ENCODE peak calls at places on chromosomes 16 and 17, in four cellular contexts. K is upper lobe of right lung, E is K562, P is tibial nerve. W is an unnamed sample. For H3K4me1, the result is how much of the 10 kb centered on the place peaks cover.

GRCh38 chr17:64455993-64456885 is 7.3 kb downstream of the MILR1 start:
- DNase-seq in K (no peak), E (no peak), P (no peak), W (no peak)

GRCh38 chr16:31700200-31700529 is 172.5 kb downstream of the AHSP start:
- DNase-seq in K (no peak), E (peak), P (no peak), W (no peak)

GRCh38 chr17:28381141-28381825 is 9.8 kb downstream of the SARM1 start:
- DNase-seq in K (peak), E (peak), P (no peak), W (peak)

GRCh38 chr16:31134091-31134571 is 1.4 kb downstream of the PRSS8 start:
- DNase-seq in K (no peak), E (peak), P (no peak), W (no peak)

GRCh38 chr16:27748868-27749546 is 199.1 kb downstream of the KATNIP start:
- DNase-seq in K (no peak), E (peak), P (no peak), W (no peak)

GRCh38 chr16:66057056-66057455 is 309.4 kb upstream of the CDH5 start:
- DNase-seq in K (no peak), E (no peak), P (no peak), W (no peak)

GRCh38 chr17:14755002-14755401 is 454.1 kb downstream of the HS3ST3B1 start:
- DNase-seq in K (no peak), E (no peak), P (no peak), W (no peak)

GRCh38 chr17:34252138-34252889 is 2.8 kb upstream of the CCL2 start:
- DNase-seq in K (peak), E (no peak), P (peak), W (no peak)

GRCh38 chr17:20944014-20944905 is 98.6 kb downstream of the USP22 start:
- DNase-seq in K (no peak), E (no peak), P (no peak), W (no peak)

GRCh38 chr17:52158450-52159042 is at the start of gene CA10:
- DNase-seq in K (no peak), E (no peak), P (no peak), W (no peak)

GRCh38 chr16:89341697-89342694 is 124.5 kb downstream of the ZNF778 start:
- DNase-seq in K (peak), E (no peak), P (no peak), W (no peak)

GRCh38 chr16:86170720-86171119 is 271.8 kb downstream of the IRF8 start:
- DNase-seq in K (no peak), E (no peak), P (no peak), W (no peak)

GRCh38 chr17:46810837-46811236 is 7.7 kb downstream of the WNT3 start:
- DNase-seq in K (no peak), E (no peak), P (no peak), W (no peak)

GRCh38 chr16:47523342-47524006 is 62.3 kb downstream of the PHKB start:
- DNase-seq in K (no peak), E (no peak), P (no peak), W (no peak)

GRCh38 chr16:27149986-27150385 is 53.3 kb upstream of the KDM8 start:
- DNase-seq in K (no peak), E (no peak), P (no peak), W (no peak)

GRCh38 chr16:4574919-4575705 is 19.0 kb downstream of the C16orf96 start:
- DNase-seq in K (no peak), E (peak), P (no peak), W (peak)
- TF ChIP-seq CTCF in K (no peak), E (peak), P (no peak), W (no peak)

DNA sequence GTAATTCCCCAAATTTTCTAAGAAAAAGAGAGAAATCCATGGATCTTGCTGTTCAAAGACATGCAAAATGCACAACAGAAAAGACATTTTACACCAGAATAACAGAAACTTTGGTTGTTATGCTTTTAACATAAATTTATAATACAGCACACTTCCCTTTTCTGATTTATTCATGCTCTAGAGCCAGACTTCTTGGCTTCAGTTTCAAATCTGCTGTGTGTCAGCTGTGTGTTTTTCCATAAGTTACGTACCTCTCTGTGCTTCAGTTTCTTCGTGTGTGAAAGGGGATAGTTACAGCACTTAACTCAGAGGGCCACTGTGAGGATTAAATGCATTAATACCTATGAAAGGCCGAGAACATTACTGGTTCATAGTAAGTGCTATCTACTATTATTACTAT is 6.8 kb upstream of the CCL3L1 start:
- DNase-seq in K (no peak), E (no peak), P (no peak), W (no peak)
- H3K4me1 ChIP-seq in K (under half), E (under half), P (under half), W (under half)

GRCh38 chr17:48484850-48485249 is 46.0 kb downstream of the HOXB1 start:
- DNase-seq in K (no peak), E (no peak), P (no peak), W (no peak)

GRCh38 chr17:48487221-48487620 is 43.6 kb downstream of the HOXB1 start:
- DNase-seq in K (no peak), E (no peak), P (no peak), W (no peak)

GRCh38 chr17:48488548-48489106 is 42.2 kb downstream of the HOXB1 start:
- DNase-seq in K (no peak), E (peak), P (no peak), W (no peak)

GRCh38 chr17:48484256-48484655 is 46.6 kb downstream of the HOXB1 start:
- DNase-seq in K (no peak), E (no peak), P (no peak), W (no peak)

GRCh38 chr17:48486557-48486956 is 44.3 kb downstream of the HOXB1 start:
- DNase-seq in K (no peak), E (peak), P (no peak), W (no peak)
- TF ChIP-seq CTCF in K (no peak), E (peak), P (no peak), W (no peak)

DNA sequence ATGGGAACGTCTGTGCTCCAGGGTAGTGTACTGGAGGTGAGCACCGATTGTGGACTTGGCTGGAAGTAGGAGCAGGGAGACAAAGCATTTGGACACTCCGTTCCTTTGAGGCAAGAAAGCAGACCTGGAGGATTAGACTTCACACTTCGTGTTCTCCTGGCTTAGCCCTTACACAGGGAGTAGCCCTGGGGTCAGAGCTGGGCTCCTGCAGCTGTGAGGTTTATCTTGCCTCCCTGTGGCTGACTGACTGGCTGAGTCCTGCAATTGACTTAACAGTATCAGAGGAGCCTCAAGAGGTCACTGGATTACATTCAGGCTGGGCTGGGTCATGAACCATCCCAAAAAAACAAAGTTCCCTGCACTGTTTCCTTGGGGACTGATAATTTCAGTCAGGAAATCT is 37.1 kb downstream of the MPRIP start:
- DNase-seq in K (peak), E (no peak), P (no peak), W (no peak)
- H3K4me1 ChIP-seq in K (half or more), E (under half), P (under half), W (half or more)

GRCh38 chr17:39943702-39944392 is 16.3 kb downstream of the LRRC3C start:
- DNase-seq in K (peak), E (no peak), P (no peak), W (peak)

GRCh38 chr17:39950871-39951348 is 11.9 kb upstream of the GSDMA start:
- DNase-seq in K (no peak), E (no peak), P (no peak), W (no peak)

GRCh38 chr17:39944393-39944711 is 16.8 kb downstream of the LRRC3C start:
- DNase-seq in K (no peak), E (no peak), P (no peak), W (no peak)

GRCh38 chr17:39949028-39949427 is 13.8 kb upstream of the GSDMA start:
- DNase-seq in K (no peak), E (no peak), P (no peak), W (peak)

DNA sequence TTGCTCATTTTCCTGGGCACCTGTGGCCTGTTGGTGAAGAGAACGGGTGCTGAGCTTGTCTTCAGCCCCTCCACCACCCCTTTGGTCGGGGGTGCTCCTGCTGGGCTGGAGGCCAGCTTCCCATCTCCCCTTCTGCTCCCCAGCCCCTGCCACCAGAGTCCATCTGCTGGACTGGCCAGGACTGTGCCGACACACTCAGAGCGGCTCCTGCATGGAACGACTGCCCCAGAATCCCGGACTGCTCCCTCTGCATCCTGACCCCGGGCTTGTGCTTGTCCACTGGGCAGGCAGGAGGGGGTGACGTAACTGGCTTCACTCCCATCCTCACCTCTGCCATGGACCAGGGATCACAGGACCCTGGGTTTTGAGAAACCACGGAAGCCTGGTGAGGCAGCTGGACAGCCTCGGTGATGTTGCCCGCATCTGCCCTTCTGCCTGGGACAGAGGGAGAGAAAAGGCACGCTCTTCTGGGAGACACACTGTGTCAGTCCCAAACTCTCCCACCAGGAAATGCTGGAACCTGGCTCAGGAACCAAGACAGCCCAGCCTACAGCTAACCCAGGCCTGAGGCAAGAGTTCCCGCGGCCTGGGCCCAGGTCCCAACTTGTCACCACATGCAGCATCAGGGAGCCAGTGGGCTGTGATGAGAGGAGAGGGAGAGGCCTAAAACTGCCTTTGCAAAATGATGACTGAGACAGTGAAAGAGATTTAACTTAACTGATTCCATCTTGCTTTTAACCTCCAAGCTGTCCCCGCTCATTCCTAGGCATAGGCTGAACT is 16.1 kb upstream of the GSDMA start:
- DNase-seq in K (no peak), E (no peak), P (no peak), W (no peak)
- TF ChIP-seq CTCF in K (no peak), E (no peak), P (no peak), W (no peak)

GRCh38 chr17:40598928-40599627 is 33.8 kb upstream of the CCR7 start:
- DNase-seq in K (no peak), E (no peak), P (peak), W (no peak)
- H3K4me1 ChIP-seq in K (under half), E (under half), P (under half), W (under half)

GRCh38 chr16:56532714-56533113 is 12.9 kb upstream of the BBS2 start:
- DNase-seq in K (no peak), E (peak), P (no peak), W (no peak)
- TF ChIP-seq CTCF in K (no peak), E (peak), P (no peak), W (no peak)

DNA sequence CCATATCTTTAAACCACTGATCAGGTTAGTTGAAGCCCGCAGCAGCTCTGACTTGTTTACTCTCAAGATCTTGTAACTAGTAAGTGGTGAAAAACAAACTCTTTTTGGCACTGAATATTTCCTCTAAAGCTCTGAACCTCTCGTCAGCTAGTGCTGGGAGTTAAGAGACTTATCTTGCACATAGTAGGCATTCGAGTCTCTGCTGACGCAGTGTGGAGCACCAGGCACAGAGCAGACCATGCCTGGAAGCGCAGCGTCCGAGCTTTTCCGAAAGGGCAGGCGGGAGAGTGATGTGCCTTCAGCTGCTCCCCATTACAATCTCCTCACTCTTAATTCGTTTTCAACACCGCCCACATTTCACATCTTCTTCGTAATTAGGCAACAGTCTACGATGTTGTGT is 63.0 kb downstream of the SMG6 start:
- DNase-seq in K (no peak), E (no peak), P (no peak), W (no peak)
- H3K4me1 ChIP-seq in K (under half), E (under half), P (under half), W (under half)

W was measured in upper lobe of left lung.